ENCODE peak calls at places on chromosomes 4 and X, in five cellular contexts. One of them, this sample, is unnamed.

GRCh38 chrX:56759736-56760409 is 30.8 kb downstream of the NBDY start:
- DNase-seq in ovary: no peak
- DNase-seq in suprapubic skin: no peak
- DNase-seq in SK-N-SH: no peak
- DNase-seq in A549: no peak
- DNase-seq in this sample: peak; percentile 15

GRCh38 chr4:142563682-142564291 is 282.3 kb downstream of the INPP4B start:
- DNase-seq in suprapubic skin: no peak
- DNase-seq in A549: peak; percentile 8
- DNase-seq in SK-N-SH: no peak
- DNase-seq in ovary: no peak
- DNase-seq in this sample: no peak

GRCh38 chr4:148015058-148015457 is 283.2 kb downstream of the ARHGAP10 start:
- DNase-seq in suprapubic skin: no peak
- DNase-seq in SK-N-SH: no peak
- DNase-seq in ovary: no peak
- DNase-seq in A549: no peak
- DNase-seq in this sample: no peak

GRCh38 chr4:156128616-156129015 is 174.9 kb upstream of the CTSO start:
- DNase-seq in A549: no peak
- DNase-seq in SK-N-SH: no peak
- DNase-seq in suprapubic skin: no peak
- DNase-seq in ovary: no peak
- DNase-seq in this sample: no peak

GRCh38 chrX:15236146-15236545 is 33.7 kb downstream of the ASB9 start:
- DNase-seq in SK-N-SH: no peak
- DNase-seq in A549: no peak
- DNase-seq in suprapubic skin: no peak
- DNase-seq in ovary: no peak
- DNase-seq in this sample: no peak

GRCh38 chr4:86296865-86297264 is 63.0 kb downstream of the MAPK10 start:
- DNase-seq in A549: no peak
- DNase-seq in suprapubic skin: no peak
- DNase-seq in SK-N-SH: no peak
- DNase-seq in ovary: no peak
- DNase-seq in this sample: no peak

GRCh38 chr4:14008494-14008893 is 381.0 kb upstream of the BOD1L1 start:
- DNase-seq in suprapubic skin: no peak
- DNase-seq in A549: no peak
- DNase-seq in SK-N-SH: no peak
- DNase-seq in ovary: no peak
- DNase-seq in this sample: no peak

GRCh38 chr4:158444621-158445020 is 77.1 kb upstream of the RXFP1 start:
- DNase-seq in ovary: no peak
- DNase-seq in suprapubic skin: no peak
- DNase-seq in SK-N-SH: no peak
- DNase-seq in A549: no peak
- DNase-seq in this sample: no peak

GRCh38 chr4:88195666-88196365 is 37.4 kb upstream of the ABCG2 start:
- DNase-seq in A549: peak; percentile 48
- DNase-seq in SK-N-SH: no peak
- DNase-seq in ovary: no peak
- DNase-seq in suprapubic skin: no peak
- DNase-seq in this sample: no peak

GRCh38 chr4:8318509-8318908 is 49.0 kb downstream of the HTRA3 start:
- DNase-seq in A549: no peak
- DNase-seq in SK-N-SH: no peak
- DNase-seq in ovary: no peak
- DNase-seq in suprapubic skin: peak; percentile 58
- DNase-seq in this sample: no peak

GRCh38 chr4:108360857-108361820 is 192.4 kb upstream of the LEF1 start:
- DNase-seq in ovary: no peak
- DNase-seq in suprapubic skin: no peak
- DNase-seq in SK-N-SH: no peak
- DNase-seq in A549: no peak
- DNase-seq in this sample: peak; percentile 61

GRCh38 chr4:40262861-40263260 is 66.0 kb downstream of the RHOH start:
- DNase-seq in A549: no peak
- DNase-seq in ovary: no peak
- DNase-seq in suprapubic skin: no peak
- DNase-seq in SK-N-SH: no peak
- DNase-seq in this sample: no peak

GRCh38 chr4:2402053-2402452 is 16.4 kb downstream of the ZFYVE28 start:
- DNase-seq in suprapubic skin: no peak
- DNase-seq in A549: peak; percentile 22
- DNase-seq in SK-N-SH: peak; percentile 87
- DNase-seq in ovary: peak; percentile 70
- DNase-seq in this sample: peak; percentile 86

GRCh38 chrX:121876316-121876715 is 828.9 kb downstream of the GLUD2 start:
- DNase-seq in A549: no peak
- DNase-seq in SK-N-SH: no peak
- DNase-seq in suprapubic skin: no peak
- DNase-seq in ovary: no peak
- DNase-seq in this sample: no peak

GRCh38 chr4:186871856-186872255 is 148.2 kb upstream of the FAT1 start:
- DNase-seq in suprapubic skin: no peak
- DNase-seq in ovary: no peak
- DNase-seq in A549: no peak
- DNase-seq in SK-N-SH: no peak
- DNase-seq in this sample: peak; percentile 2

GRCh38 chr4:138192113-138192512 is 50.0 kb downstream of the SLC7A11 start:
- DNase-seq in A549: peak; percentile 55
- DNase-seq in SK-N-SH: no peak
- DNase-seq in ovary: no peak
- DNase-seq in suprapubic skin: no peak
- DNase-seq in this sample: no peak

GRCh38 chrX:150547511-150548115 is 20.8 kb upstream of the MTM1 start:
- DNase-seq in ovary: peak; percentile 81
- DNase-seq in suprapubic skin: peak; percentile 81
- DNase-seq in SK-N-SH: peak; percentile 35
- DNase-seq in A549: peak; percentile 48
- DNase-seq in this sample: peak; percentile 93
- TF ChIP-seq EP300 in ovary: no peak
- TF ChIP-seq EP300 in suprapubic skin: no peak
- TF ChIP-seq EP300 in SK-N-SH: no peak
- TF ChIP-seq EP300 in A549: no peak
- TF ChIP-seq EP300 in this sample: peak; percentile 38

GRCh38 chrX:38803609-38804480 is 2.6 kb downstream of the MID1IP1 start:
- DNase-seq in SK-N-SH: peak; percentile 87
- DNase-seq in A549: peak; percentile 92
- DNase-seq in suprapubic skin: peak; percentile 88
- DNase-seq in ovary: peak; percentile 79
- DNase-seq in this sample: peak; percentile 91
- TF ChIP-seq EP300 in SK-N-SH: no peak
- TF ChIP-seq EP300 in A549: no peak
- TF ChIP-seq EP300 in suprapubic skin: no peak
- TF ChIP-seq EP300 in ovary: no peak
- TF ChIP-seq EP300 in this sample: no peak

DNA sequence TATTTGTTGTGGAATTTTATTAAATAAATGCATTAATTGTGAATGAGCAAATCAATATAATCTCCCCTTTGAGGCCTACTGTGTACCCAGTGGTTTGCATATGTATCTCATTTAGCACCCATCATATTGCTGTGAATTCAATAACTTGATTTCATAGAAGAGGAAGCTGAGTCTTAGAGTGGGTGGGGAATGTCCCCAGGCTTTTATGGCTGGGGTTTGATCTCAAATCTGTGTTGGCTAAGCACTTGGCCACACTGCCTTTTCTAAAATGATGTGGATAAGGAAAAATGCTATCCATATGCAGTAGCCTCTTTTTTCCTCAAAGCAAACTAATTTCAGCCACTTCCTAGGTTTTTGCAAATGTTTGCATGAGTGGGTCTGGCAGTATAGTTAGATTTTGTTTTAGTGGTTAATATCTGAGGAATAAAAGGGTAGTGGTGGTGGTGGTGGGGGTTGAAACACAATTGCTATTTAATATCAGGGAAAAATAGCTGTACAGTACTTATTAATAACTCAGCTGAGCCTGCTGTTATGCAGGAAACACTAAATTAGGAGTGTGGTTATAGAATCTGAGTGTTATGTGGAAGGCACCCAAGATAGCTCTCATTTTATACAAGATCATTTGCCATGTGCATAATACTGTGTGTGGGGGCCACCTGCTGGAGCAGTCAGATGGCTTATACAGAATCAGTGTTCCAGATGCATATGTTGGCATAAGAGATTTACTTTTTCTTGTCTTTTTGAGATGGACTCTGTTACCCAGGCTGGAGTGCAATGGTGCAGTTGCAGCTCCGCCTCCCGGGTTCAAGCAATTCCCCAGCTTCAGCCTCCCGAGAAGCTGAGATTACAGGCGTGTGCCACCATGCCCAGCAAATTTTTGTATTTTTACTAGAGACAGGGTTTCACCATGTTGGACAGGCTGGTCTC is 108.0 kb downstream of the TMEM131L start:
- DNase-seq in SK-N-SH: peak; percentile 58
- DNase-seq in ovary: peak; percentile 41
- DNase-seq in A549: peak; percentile 51
- DNase-seq in suprapubic skin: no peak
- DNase-seq in this sample: no peak
- TF ChIP-seq EP300 in SK-N-SH: no peak
- TF ChIP-seq EP300 in ovary: no peak
- TF ChIP-seq EP300 in A549: no peak
- TF ChIP-seq EP300 in suprapubic skin: no peak
- TF ChIP-seq EP300 in this sample: no peak

GRCh38 chrX:16687514-16687913 is 25.0 kb downstream of the CTPS2 start:
- DNase-seq in SK-N-SH: no peak
- DNase-seq in ovary: no peak
- DNase-seq in A549: no peak
- DNase-seq in suprapubic skin: no peak
- DNase-seq in this sample: no peak
- TF ChIP-seq EP300 in SK-N-SH: no peak
- TF ChIP-seq EP300 in ovary: no peak
- TF ChIP-seq EP300 in A549: no peak
- TF ChIP-seq EP300 in suprapubic skin: no peak
- TF ChIP-seq EP300 in this sample: no peak

DNA sequence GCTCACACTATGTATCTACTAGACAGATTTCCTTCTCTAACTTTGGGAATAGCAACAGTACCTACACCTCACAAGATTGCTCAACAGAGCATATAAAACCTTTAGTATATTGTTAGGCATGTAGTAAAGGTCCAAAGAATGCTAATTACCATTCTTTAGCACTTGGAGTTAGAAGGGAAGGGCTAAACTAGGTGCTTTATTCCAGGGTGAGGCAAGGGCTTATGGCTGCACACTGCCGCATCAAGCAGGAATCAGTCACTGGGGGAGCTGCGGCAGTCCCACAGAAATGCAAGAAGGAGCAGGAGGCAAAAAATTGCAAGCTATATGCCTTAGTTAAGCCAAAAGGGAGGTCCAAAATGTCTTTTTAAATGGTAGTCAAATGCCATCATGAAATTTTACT is 162.7 kb downstream of the PPP3CA start:
- DNase-seq in SK-N-SH: no peak
- DNase-seq in ovary: no peak
- DNase-seq in suprapubic skin: no peak
- DNase-seq in A549: no peak
- DNase-seq in this sample: no peak
- TF ChIP-seq EP300 in SK-N-SH: no peak
- TF ChIP-seq EP300 in ovary: no peak
- TF ChIP-seq EP300 in suprapubic skin: no peak
- TF ChIP-seq EP300 in A549: no peak
- TF ChIP-seq EP300 in this sample: no peak

GRCh38 chr4:7067523-7068278 is at the start of gene GRPEL1:
- DNase-seq in ovary: peak; percentile 99
- DNase-seq in suprapubic skin: peak; percentile 84
- DNase-seq in SK-N-SH: peak; percentile 99
- DNase-seq in A549: peak; percentile 98
- DNase-seq in this sample: peak; percentile 99
- TF ChIP-seq EP300 in ovary: peak; percentile 16
- TF ChIP-seq EP300 in suprapubic skin: no peak
- TF ChIP-seq EP300 in SK-N-SH: no peak
- TF ChIP-seq EP300 in A549: no peak
- TF ChIP-seq EP300 in this sample: no peak

GRCh38 chr4:32251126-32251525 is 1531.0 kb downstream of the PCDH7 start:
- DNase-seq in SK-N-SH: no peak
- DNase-seq in ovary: no peak
- DNase-seq in A549: no peak
- DNase-seq in suprapubic skin: no peak
- DNase-seq in this sample: no peak

DNA sequence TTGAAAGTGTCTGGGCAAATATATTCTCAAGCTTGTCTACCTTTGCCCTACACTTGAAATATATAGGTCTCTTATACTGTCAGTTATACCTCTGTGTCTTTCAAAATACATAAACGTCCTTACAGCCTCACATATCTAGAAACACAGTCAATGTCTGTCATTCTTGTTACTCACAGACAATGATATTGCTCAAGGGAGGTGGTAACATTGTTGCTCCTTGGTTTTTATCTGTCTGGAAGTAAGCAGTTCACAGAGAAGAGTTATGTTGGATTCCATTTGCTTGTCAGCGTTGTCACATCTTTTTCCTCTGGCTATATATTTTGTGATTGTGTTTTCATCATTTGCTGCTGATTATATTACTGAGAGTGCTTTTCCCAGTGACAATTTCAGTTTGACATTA is 1528.9 kb downstream of the PCDH7 start:
- DNase-seq in SK-N-SH: no peak
- DNase-seq in ovary: no peak
- DNase-seq in suprapubic skin: no peak
- DNase-seq in A549: no peak
- DNase-seq in this sample: no peak
- TF ChIP-seq EP300 in SK-N-SH: no peak
- TF ChIP-seq EP300 in ovary: no peak
- TF ChIP-seq EP300 in suprapubic skin: no peak
- TF ChIP-seq EP300 in A549: no peak
- TF ChIP-seq EP300 in this sample: no peak